ENCODE peak calls at places on chromosome 6, in five cellular contexts. H is A549, X is ovary, M is thyroid gland, B is HCT116. U is an unnamed sample.

GRCh38 chr6:84633771-84634170 is 130.6 kb downstream of the TBX18 start:
- DNase-seq in H (no peak), X (no peak), M (no peak), B (no peak), U (no peak)

GRCh38 chr6:163711615-163712568 is 297.4 kb downstream of the QKI start:
- DNase-seq in H (no peak), X (no peak), M (peak; percentile 30), B (no peak), U (no peak)

GRCh38 chr6:128518531-128519131 is 1.8 kb downstream of the PTPRK start:
- DNase-seq in H (no peak), X (no peak), M (no peak), B (no peak), U (no peak)

GRCh38 chr6:32117461-32117860 is 8.3 kb upstream of the TNXB start:
- DNase-seq in H (no peak), X (no peak), M (no peak), B (no peak), U (no peak)

GRCh38 chr6:362924-363249 is 28.7 kb upstream of the IRF4 start:
- DNase-seq in H (no peak), X (no peak), M (no peak), B (no peak), U (no peak)

GRCh38 chr6:144219056-144219685 is 66.0 kb upstream of the UTRN start:
- DNase-seq in H (peak; percentile 44), X (no peak), M (no peak), B (peak; percentile 40), U (no peak)

GRCh38 chr6:78324213-78324612 is 543.1 kb upstream of the IRAK1BP1 start:
- DNase-seq in H (no peak), X (no peak), M (no peak), B (no peak), U (no peak)

GRCh38 chr6:20198764-20199174 is 13.5 kb downstream of the MBOAT1 start:
- DNase-seq in H (no peak), X (no peak), M (no peak), B (no peak), U (no peak)

GRCh38 chr6:39224058-39224457 is 5.2 kb downstream of the KCNK5 start:
- DNase-seq in H (no peak), X (no peak), M (peak; percentile 70), B (no peak), U (no peak)

DNA sequence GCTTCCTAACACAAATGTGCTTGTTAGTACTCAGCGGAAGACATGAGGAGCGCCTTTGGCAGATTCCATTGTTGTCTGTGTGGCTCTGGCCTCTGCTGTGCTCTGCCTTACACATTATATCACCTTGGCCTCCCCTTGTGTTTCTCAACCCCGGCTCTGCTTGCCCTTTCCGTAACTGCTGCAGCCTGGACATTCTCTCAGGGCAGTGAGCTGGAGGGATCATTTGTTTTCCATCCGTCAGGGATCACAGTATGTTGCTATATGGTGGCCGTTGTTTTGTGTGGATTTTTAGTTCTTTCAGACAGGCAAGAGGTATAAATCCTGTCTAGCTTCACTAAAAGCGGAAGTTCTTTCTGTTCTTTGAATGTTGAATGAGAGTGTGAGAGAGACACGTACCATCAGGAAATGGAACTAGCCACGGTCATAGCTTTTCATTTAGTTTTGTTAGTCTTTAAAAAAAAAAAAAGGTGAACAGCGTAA is 175.1 kb downstream of the JARID2 start:
- DNase-seq in H (no peak), X (no peak), M (no peak), B (no peak), U (no peak)
- H3K4me3 ChIP-seq in H (no peak overlapping the region), X (no peak overlapping the region), M (no peak overlapping the region), B (no peak overlapping the region), U (no peak overlapping the region)

DNA sequence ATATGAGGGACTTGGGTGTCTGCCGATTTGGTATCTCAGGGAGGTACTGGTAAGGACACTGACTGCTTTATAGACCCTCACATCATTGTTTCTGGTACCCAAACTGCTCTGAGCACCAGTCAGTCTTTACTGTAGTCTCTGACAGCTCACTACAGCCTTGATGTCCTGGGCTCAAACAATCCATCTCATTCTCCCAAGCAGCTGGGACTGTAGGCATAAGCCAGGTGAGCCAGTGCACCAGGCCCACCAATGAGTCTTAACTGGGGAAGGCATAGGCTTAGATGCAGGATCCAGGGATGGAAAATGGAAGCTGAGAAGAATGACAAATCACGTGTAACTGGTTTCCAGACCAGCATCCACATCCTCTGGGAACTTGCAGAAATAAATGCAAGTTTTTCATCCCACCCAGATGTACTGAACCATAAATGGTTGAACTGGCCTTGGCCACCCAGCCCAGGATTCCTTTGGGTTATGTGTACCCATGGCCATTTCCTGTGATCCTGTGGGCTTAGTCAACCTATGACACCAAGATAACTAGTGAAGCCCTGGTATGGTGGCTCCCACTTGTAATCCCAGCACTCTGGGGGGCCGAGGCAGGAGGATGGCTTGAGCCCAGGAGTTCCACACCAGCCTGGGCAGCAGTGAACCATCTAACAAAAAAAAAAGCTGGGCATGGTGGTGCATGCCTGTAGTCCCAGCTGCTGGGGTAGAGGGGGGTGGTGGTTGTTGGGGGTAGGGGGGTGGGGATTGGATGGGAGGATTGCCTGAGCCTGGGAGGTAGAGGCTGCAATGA is 5.8 kb downstream of the TUBB start:
- DNase-seq in H (peak; percentile 36), X (no peak), M (no peak), B (no peak), U (no peak)
- TF ChIP-seq POLR2A in H (no peak), X (no peak), M (no peak), B (no peak), U (no peak)

DNA sequence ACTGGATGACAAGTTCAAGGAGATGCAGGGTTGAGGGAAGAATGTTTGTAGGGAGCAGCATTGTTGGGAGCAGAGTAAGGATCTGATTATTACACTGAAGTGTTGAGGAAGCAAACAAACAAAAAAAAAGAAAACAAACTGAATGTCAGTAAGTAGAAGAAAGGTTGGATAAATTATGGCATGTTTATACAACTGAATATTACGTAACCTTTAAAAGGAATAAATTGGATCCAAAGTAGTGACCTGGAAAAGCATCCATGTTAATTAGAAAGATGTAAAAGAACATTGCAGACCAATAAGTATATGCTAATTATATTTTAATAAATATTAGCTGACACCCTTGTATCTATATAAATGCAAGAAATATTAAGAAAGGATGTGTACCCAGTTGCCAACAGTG is 12.8 kb upstream of the TSPYL1 start:
- DNase-seq in H (no peak), X (no peak), M (no peak), B (no peak), U (no peak)
- H3K27ac ChIP-seq in H (no peak overlapping the region), X (no peak overlapping the region), M (no peak overlapping the region), B (no peak overlapping the region), U (no peak overlapping the region)

GRCh38 chr6:158476389-158476788 is 83.5 kb upstream of the TMEM181 start:
- DNase-seq in H (no peak), X (no peak), M (no peak), B (no peak), U (no peak)

GRCh38 chr6:158485411-158485810 is 74.5 kb upstream of the TMEM181 start:
- DNase-seq in H (no peak), X (no peak), M (no peak), B (no peak), U (no peak)

GRCh38 chr6:158480989-158481388 is 78.9 kb upstream of the TMEM181 start:
- DNase-seq in H (no peak), X (no peak), M (no peak), B (no peak), U (no peak)

GRCh38 chr6:158487495-158487894 is 72.4 kb upstream of the TMEM181 start:
- DNase-seq in H (no peak), X (no peak), M (no peak), B (no peak), U (no peak)

DNA sequence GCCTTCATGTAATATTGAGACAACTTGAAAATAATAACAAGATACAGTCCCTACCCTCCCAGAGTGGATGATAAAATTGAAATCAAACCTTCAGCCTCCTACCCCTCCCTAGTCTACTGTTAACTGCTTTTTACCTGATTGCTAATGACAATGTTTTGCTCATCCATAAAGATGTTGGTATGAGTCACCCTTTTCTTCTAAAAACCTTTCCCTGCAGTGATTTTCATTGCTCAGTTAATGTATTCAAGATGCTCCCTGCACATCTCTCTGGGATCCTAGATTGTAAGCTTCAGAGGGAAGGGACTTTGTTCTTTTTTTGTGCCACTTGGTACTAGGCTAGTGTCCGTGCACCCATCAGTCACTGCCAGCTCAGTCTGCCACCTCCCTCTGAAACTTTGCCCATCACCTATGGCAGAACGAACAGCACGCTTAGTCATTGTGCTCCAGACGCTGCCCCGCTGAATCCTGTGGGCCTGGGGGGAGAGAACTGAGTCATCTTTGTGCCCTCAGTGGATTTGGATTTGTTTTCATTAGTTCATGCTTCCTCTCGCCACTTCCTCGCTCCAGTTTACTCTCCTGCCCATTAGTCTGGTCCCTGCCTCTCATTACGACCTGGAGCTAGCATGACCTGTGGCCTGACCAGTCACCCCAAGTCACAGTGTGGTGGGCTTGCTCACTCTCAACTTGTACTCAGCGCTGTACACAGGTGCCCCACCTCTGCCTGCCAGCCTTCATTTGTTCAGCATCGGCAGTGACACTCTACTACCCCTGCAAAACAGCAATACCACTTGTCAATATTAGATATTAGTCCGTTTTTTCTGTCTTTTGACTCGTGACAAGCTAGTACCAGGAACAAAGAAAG is 78.0 kb upstream of the TMEM181 start:
- DNase-seq in H (peak; percentile 60), X (no peak), M (no peak), B (peak; percentile 43), U (no peak)
- H3K4me3 ChIP-seq in H (no peak overlapping the region), X (no peak overlapping the region), M (no peak overlapping the region), B (no peak overlapping the region), U (no peak overlapping the region)